ENCODE peak calls at places on chromosome 3, in eight cellular contexts. L is ACHN; Z is activated CD4-positive, alpha-beta T cell treated with anti-CD3 and anti-CD28 coated beads, Interleukin-2, amount 10 ng/mL, durations not matched to agents 24 days and 14 days; J is Right ventricle myocardium inferior; P is lung microvascular endothelial cell; A is substantia nigra; F is ovary; G is AG10803. X is an unnamed sample.
A peak's percentile ranks its signal among the peaks of the same experiment; 100 is the strongest.

GRCh38 chr3:111944377-111944776 is 34.4 kb upstream of the ABHD10 start:
- DNase-seq in J (no peak), Z (no peak), L (no peak), P (no peak), F (no peak), G (no peak), A (no peak), X (no peak)

GRCh38 chr3:193805448-193805847 is 212.4 kb downstream of the OPA1 start:
- DNase-seq in L (peak; percentile 91), G (peak; percentile 47), A (peak; percentile 5), P (peak; percentile 48), F (peak; percentile 78), J (peak; percentile 68), Z (no peak), X (no peak)

GRCh38 chr3:6524479-6524878 is 336.4 kb upstream of the GRM7 start:
- DNase-seq in A (no peak), L (no peak), Z (no peak), F (no peak), P (no peak), G (no peak), J (no peak), X (no peak)

GRCh38 chr3:66404903-66405700 is 95.7 kb downstream of the LRIG1 start:
- DNase-seq in F (no peak), J (no peak), L (no peak), P (no peak), A (no peak), Z (no peak), G (no peak), X (no peak)

GRCh38 chr3:108124337-108125150 is 33.7 kb upstream of the CD47 start:
- DNase-seq in L (no peak), J (no peak), A (no peak), P (no peak), Z (peak; percentile 91), G (no peak), F (no peak), X (peak; percentile 7)

GRCh38 chr3:178971614-178972013 is 100.0 kb downstream of the ZMAT3 start:
- DNase-seq in G (no peak), A (no peak), L (no peak), F (no peak), Z (no peak), P (no peak), J (no peak), X (no peak)

GRCh38 chr3:169627073-169627472 is 36.4 kb downstream of the MECOM start:
- DNase-seq in Z (no peak), L (no peak), P (no peak), J (no peak), A (no peak), F (no peak), G (no peak), X (no peak)

GRCh38 chr3:161474139-161474538 is 22.5 kb upstream of the OTOL1 start:
- DNase-seq in F (no peak), A (no peak), Z (no peak), J (no peak), P (no peak), L (no peak), G (no peak), X (no peak)

GRCh38 chr3:166013073-166013679 is 176.0 kb upstream of the BCHE start:
- DNase-seq in P (peak; percentile 39), J (no peak), G (peak; percentile 1), L (peak; percentile 56), F (no peak), Z (no peak), A (no peak), X (peak; percentile 65)

GRCh38 chr3:18891641-18892040 is 256.7 kb upstream of the KCNH8 start:
- DNase-seq in L (no peak), J (no peak), A (no peak), P (no peak), F (no peak), Z (peak; percentile 61), G (no peak), X (no peak)

GRCh38 chr3:130609166-130609574 is 92.2 kb downstream of the COL6A6 start:
- DNase-seq in L (no peak), G (no peak), J (peak; percentile 72), F (peak; percentile 78), P (no peak), Z (no peak), A (no peak), X (no peak)

GRCh38 chr3:42488687-42489086 is 13.8 kb upstream of the VIPR1 start:
- DNase-seq in P (no peak), Z (no peak), J (no peak), L (no peak), A (no peak), G (no peak), F (no peak), X (no peak)

GRCh38 chr3:147943265-147943945 is 534.2 kb downstream of the ZIC1 start:
- DNase-seq in L (peak; percentile 73), P (no peak), G (peak; percentile 89), A (no peak), J (no peak), Z (no peak), F (no peak), X (no peak)

GRCh38 chr3:184805351-184806038 is 6.5 kb upstream of the VPS8 start:
- DNase-seq in J (no peak), P (peak; percentile 47), A (no peak), Z (no peak), F (no peak), L (no peak), G (no peak), X (no peak)

GRCh38 chr3:131067983-131068382 is 41.3 kb downstream of the NEK11 start:
- DNase-seq in G (no peak), J (no peak), A (no peak), L (no peak), F (no peak), P (no peak), Z (no peak), X (no peak)

GRCh38 chr3:52089691-52090090 is 33.3 kb upstream of the DUSP7 start:
- DNase-seq in A (no peak), J (peak; percentile 8), G (no peak), L (no peak), Z (no peak), P (no peak), F (no peak), X (no peak)

GRCh38 chr3:173913397-173913796 is 515.9 kb downstream of the NLGN1 start:
- DNase-seq in G (peak; percentile 57), P (peak; percentile 60), L (no peak), F (no peak), A (no peak), J (peak; percentile 55), Z (no peak), X (no peak)

GRCh38 chr3:161851941-161852566 is 355.4 kb downstream of the OTOL1 start:
- DNase-seq in Z (peak; percentile 79), F (no peak), L (peak; percentile 46), G (peak; percentile 27), J (peak; percentile 65), A (peak; percentile 14), P (peak; percentile 26), X (peak; percentile 72)

GRCh38 chr3:5063724-5064123 is 58.4 kb upstream of the ARL8B start:
- DNase-seq in L (no peak), F (no peak), J (no peak), G (no peak), Z (no peak), A (no peak), P (no peak), X (no peak)

GRCh38 chr3:129424185-129424841 is 4.1 kb downstream of the EFCAB12 start:
- DNase-seq in F (no peak), L (no peak), Z (no peak), J (no peak), A (no peak), P (no peak), G (no peak), X (no peak)